ENCODE peak calls at places on chromosomes 3 and 15, in ten cellular contexts. L is breast epithelium, A is adrenal gland, J is stomach, H is ovary, O is tibial nerve, X is spleen, K is body of pancreas, Q is A549, I is right lobe of liver. Z is an unnamed sample. For H3K4me1, the result is how much of the 10 kb centered on the place peaks cover.

GRCh38 chr3:189096092-189096491 is 75.7 kb upstream of the TPRG1 start:
- DNase-seq in K (no peak), O (no peak), J (no peak), I (no peak), A (no peak), Q (no peak), X (no peak), H (no peak), L (no peak), Z (no peak)

GRCh38 chr3:168205451-168205850 is 109.7 kb upstream of the GOLIM4 start:
- DNase-seq in I (no peak), J (no peak), K (no peak), H (no peak), X (no peak), O (no peak), A (no peak), Q (no peak), L (no peak), Z (no peak)

GRCh38 chr3:149648525-149648924 is 9.3 kb downstream of the WWTR1 start:
- DNase-seq in Q (no peak), L (no peak), O (no peak), J (no peak), A (no peak), H (no peak), I (no peak), K (peak), X (no peak), Z (no peak)

GRCh38 chr3:161498259-161498921 is 1.8 kb downstream of the OTOL1 start:
- DNase-seq in J (no peak), O (no peak), K (no peak), Q (no peak), I (no peak), A (no peak), L (no peak), X (no peak), H (no peak), Z (no peak)

GRCh38 chr3:181418249-181418648 is 293.5 kb upstream of the SOX2 start:
- DNase-seq in I (no peak), A (no peak), H (no peak), L (no peak), K (no peak), O (no peak), Q (no peak), J (no peak), X (no peak), Z (no peak)

GRCh38 chr3:97810779-97811390 is 10.9 kb upstream of the CRYBG3 start:
- DNase-seq in L (no peak), O (no peak), Q (no peak), X (no peak), J (no peak), I (no peak), H (no peak), K (no peak), A (no peak), Z (no peak)

GRCh38 chr3:11718582-11719405 is 75.1 kb upstream of the VGLL4 start:
- DNase-seq in A (peak), X (peak), I (peak), Q (peak), H (peak), O (peak), L (peak), J (peak), K (peak), Z (peak)

GRCh38 chr3:149554826-149555225 is 80.3 kb downstream of the TM4SF4 start:
- DNase-seq in O (no peak), J (no peak), X (no peak), A (no peak), Q (no peak), H (no peak), L (no peak), K (no peak), I (no peak), Z (no peak)

GRCh38 chr3:27467545-27467944 is 16.6 kb downstream of the SLC4A7 start:
- DNase-seq in L (no peak), I (no peak), X (no peak), A (no peak), O (no peak), Q (peak), J (no peak), H (no peak), K (no peak), Z (no peak)

GRCh38 chr3:58045084-58045483 is 36.9 kb downstream of the FLNB start:
- DNase-seq in L (no peak), X (no peak), O (no peak), J (no peak), H (no peak), Q (no peak), I (no peak), A (no peak), K (no peak), Z (no peak)
- H3K4me1 ChIP-seq in L (under half), X (half or more), O (under half), J (half or more), H (under half), Q (half or more), I (under half), A (under half), K (half or more), Z (under half)

GRCh38 chr3:52085883-52086282 is 29.5 kb upstream of the DUSP7 start:
- DNase-seq in K (no peak), L (no peak), Q (no peak), I (no peak), O (no peak), J (no peak), X (peak), H (no peak), A (no peak), Z (no peak)

GRCh38 chr3:52086939-52087675 is 30.7 kb upstream of the DUSP7 start:
- DNase-seq in K (no peak), Q (no peak), A (no peak), L (no peak), X (peak), I (no peak), O (no peak), J (no peak), H (no peak), Z (no peak)

GRCh38 chr3:52084954-52085730 is 28.8 kb upstream of the DUSP7 start:
- DNase-seq in H (no peak), X (peak), O (no peak), I (no peak), L (no peak), J (no peak), K (no peak), A (no peak), Q (no peak), Z (no peak)

GRCh38 chr3:52087728-52088127 is 31.4 kb upstream of the DUSP7 start:
- DNase-seq in I (no peak), X (peak), O (no peak), L (no peak), Q (no peak), K (no peak), J (no peak), A (no peak), H (no peak), Z (no peak)

DNA sequence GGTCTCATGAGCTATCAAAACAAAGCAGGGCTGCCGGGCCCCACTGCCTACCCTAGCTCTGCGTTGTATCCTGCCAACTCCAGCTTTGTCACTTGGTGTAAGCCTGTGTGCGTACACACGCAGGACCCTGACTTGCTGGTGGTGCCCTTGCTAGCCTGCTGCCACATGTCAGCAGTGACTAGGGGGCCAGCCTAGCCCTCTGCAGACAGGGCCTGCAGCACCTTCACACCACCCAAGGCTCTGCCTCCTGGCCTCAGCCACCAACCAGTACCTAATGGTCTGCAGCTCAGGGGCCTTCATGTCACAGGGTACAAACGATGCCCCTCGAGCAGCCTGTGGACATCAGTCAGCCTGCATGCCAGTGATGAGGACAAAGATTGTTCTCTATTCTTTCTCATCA is 30.1 kb upstream of the DUSP7 start:
- DNase-seq in L (no peak), Q (no peak), I (no peak), H (no peak), X (peak), J (no peak), K (no peak), O (no peak), A (no peak), Z (no peak)
- TF ChIP-seq POLR2A in L (no peak), Q (no peak), I (no peak), H (no peak), X (no peak), J (no peak), K (no peak), O (no peak), A (no peak), Z (no peak)

GRCh38 chr15:65336369-65336766 is 31.9 kb downstream of the RNU5B-1 start:
- DNase-seq in I (no peak), H (no peak), Q (no peak), X (no peak), J (no peak), O (no peak), A (no peak), L (no peak), K (no peak), Z (no peak)
- H3K4me1 ChIP-seq in I (under half), H (under half), Q (under half), X (under half), J (under half), O (under half), A (under half), L (under half), K (under half), Z (under half)

GRCh38 chr3:15256861-15257341 is 50.9 kb downstream of the CAPN7 start:
- DNase-seq in O (no peak), I (no peak), X (no peak), L (no peak), K (no peak), H (no peak), J (no peak), Q (no peak), A (no peak), Z (no peak)
- TF ChIP-seq POLR2A in O (no peak), I (no peak), X (no peak), L (no peak), K (no peak), H (no peak), J (no peak), Q (no peak), A (no peak), Z (no peak)

DNA sequence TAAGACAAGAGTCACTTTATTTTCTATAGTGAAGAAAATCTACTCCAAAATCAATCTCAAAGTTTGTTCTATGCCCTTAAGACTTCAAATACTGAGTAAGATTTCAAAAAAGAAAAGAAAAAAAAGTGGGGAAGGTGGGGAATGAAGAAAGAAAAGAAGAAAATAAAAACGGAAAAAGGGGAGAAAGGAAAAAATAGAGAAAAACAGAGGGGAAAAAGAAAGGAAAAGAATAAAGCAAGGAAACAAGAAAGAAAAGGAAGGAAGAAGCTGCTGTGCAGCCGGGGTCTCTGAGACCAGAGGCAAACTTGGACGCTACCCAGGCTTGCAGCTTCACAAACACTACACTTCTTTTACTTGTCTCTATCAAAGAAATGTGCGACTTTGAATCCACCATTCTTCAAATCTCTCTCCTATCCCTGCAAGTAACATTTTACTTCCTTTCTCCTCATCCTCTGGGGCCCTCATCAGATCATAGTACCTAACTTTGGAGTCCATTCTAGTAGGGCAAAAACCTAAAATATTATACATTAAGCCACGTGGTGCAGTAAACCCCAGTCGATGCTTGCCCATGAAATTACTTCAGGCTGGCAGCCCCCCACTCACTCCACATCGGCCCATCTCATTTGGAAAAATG is 279.8 kb downstream of the FOXP1 start:
- DNase-seq in J (no peak), L (no peak), X (no peak), O (no peak), Q (no peak), H (peak), A (no peak), I (no peak), K (no peak), Z (no peak)
- H3K4me1 ChIP-seq in J (half or more), L (under half), X (half or more), O (under half), Q (under half), H (under half), A (under half), I (under half), K (under half), Z (under half)

GRCh38 chr3:120682095-120682681 is at the start of gene HGD:
- DNase-seq in I (peak), K (peak), J (peak), A (no peak), L (peak), H (no peak), Q (peak), X (no peak), O (no peak), Z (no peak)
- TF ChIP-seq POLR2A in I (peak), K (peak), J (no peak), A (no peak), L (no peak), H (no peak), Q (no peak), X (no peak), O (no peak), Z (no peak)

GRCh38 chr3:38726751-38727150 is 77.3 kb upstream of the SCN5A start:
- DNase-seq in O (no peak), I (no peak), L (no peak), A (no peak), J (no peak), K (peak), X (no peak), H (no peak), Q (no peak), Z (no peak)
- H3K4me1 ChIP-seq in O (under half), I (under half), L (under half), A (under half), J (under half), K (under half), X (under half), H (under half), Q (under half), Z (under half)

DNA sequence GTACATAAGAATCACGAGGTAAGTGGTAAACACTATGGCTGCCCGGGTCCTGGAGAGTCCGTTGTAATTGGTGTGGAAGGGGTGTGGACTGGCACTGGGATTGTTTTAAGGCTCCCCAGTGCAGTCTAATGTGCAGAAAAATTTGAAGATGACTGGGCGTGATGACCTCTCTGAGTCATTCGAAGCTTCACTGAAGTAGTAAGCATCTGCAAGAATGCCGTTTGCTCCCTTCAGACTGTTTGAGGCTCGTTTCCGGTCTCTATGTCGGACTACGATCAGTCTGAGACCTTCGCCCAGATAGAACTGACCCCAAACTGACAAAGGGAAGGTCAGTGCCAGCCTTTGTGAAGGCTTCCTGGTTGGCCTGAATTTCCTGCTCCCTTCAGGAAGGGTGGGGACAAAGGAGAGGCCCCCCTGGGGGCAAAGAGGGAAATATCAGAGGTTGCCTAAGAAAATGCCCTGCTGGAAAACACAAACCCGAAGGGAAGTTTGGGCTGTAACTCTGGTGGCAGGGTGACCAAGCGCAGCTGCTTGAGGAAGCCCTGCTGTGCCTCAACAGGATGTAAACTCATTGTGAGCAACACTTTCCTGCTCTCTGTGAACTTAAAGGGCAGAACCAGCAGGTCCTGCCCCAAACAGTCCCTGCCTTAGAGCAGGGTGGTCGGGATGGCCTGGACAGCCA is 34.6 kb downstream of the BTD start:
- DNase-seq in A (peak), Q (peak), X (no peak), I (no peak), L (no peak), J (no peak), H (no peak), O (no peak), K (no peak), Z (no peak)
- TF ChIP-seq POLR2A in A (no peak), Q (no peak), X (no peak), I (no peak), L (no peak), J (no peak), H (no peak), O (no peak), K (no peak), Z (no peak)

DNA sequence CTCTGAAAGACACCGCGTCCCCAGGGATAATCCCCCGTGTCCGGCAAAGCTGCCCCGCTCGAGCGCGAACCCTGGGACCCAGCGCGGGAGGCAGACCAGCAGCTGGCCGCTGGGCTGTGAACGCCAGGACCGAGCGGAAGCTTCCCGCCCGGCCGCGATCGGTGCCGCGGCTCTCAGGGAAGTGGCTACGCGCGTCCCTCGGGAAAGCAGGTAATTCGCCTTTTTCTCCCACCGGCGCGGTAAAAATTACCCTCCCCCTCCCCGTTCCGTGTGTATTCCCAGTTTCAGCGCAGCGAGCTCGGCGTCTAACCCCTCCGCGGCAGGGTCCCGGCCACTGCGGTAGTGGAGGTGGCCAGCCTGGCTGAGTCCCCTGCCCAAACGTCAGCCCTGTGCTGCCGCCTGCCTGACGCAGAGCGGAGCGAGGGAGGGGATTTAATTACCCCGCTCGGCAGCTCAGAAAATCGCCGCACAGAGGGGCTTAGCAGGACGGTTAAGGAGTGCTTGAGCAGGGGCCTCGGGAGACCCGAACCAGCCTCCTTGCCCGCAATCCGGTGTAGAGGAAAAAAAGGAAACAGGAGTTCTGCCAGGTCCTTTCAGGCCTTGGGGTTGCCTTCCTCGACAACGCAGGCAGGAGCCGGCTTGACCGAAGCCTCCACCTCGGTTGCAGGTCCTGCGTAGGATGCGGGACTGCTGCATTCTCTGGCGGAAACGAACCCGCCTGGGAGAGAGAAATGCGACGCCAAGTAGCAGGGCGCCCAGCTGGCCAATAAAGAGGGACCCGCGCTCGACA is 2.9 kb downstream of the GATA2 start:
- DNase-seq in L (peak), Q (no peak), I (peak), O (no peak), X (peak), A (no peak), H (no peak), K (peak), J (no peak), Z (no peak)
- H3K4me1 ChIP-seq in L (under half), Q (under half), I (under half), O (under half), X (half or more), A (under half), H (under half), K (half or more), J (half or more), Z (under half)

Z was measured in esophagus squamous epithelium.